ENCODE peak calls at places on chromosomes 11 and 22, in seven cellular contexts. T is stomach; Y is activated gamma-delta T cell treated with anti-CD3 and anti-CD28 coated beads, Interleukin-2, amount 50 U/mL, for 16 hours; Z is GM12891; A is lung microvascular endothelial cell; V is glutamatergic neuron; X is adipocyte. F is an unnamed sample.

GRCh38 chr11:91248199-91248807 is 976.3 kb upstream of the FAT3 start:
- DNase-seq in T (peak; percentile 31), Y (no peak), Z (no peak), A (peak; percentile 15), V (peak; percentile 48), X (peak; percentile 76), F (no peak)

GRCh38 chr11:65710424-65710823 is 1.6 kb upstream of the KAT5 start:
- DNase-seq in T (no peak), Y (no peak), Z (no peak), A (no peak), V (no peak), X (no peak), F (no peak)

GRCh38 chr11:107562647-107563208 is 2.8 kb downstream of the ALKBH8 start:
- DNase-seq in T (no peak), Y (no peak), Z (no peak), A (peak; percentile 87), V (no peak), X (peak; percentile 46), F (no peak)

GRCh38 chr11:117230981-117231636 is 764 bp downstream of the PCSK7 start:
- DNase-seq in T (no peak), Y (no peak), Z (no peak), A (no peak), V (no peak), X (peak; percentile 42), F (no peak)

GRCh38 chr11:46352063-46352841 is 5.0 kb downstream of the DGKZ start:
- DNase-seq in T (peak; percentile 87), Y (peak; percentile 65), Z (peak; percentile 70), A (peak; percentile 62), V (peak; percentile 84), X (peak; percentile 40), F (peak; percentile 90)

GRCh38 chr11:67312187-67313021 is 9.1 kb downstream of the SSH3 start:
- DNase-seq in T (peak; percentile 84), Y (no peak), Z (no peak), A (no peak), V (no peak), X (no peak), F (no peak)

GRCh38 chr11:62880803-62881578 is at the start of gene SLC3A2:
- DNase-seq in T (peak; percentile 92), Y (peak; percentile 74), Z (peak; percentile 78), A (peak; percentile 90), V (peak; percentile 90), X (peak; percentile 93), F (peak; percentile 94)

GRCh38 chr11:116590844-116591575 is 181.8 kb downstream of the BUD13 start:
- DNase-seq in T (no peak), Y (no peak), Z (no peak), A (no peak), V (no peak), X (no peak), F (no peak)

GRCh38 chr22:21074092-21074715 is 28.5 kb downstream of the LRRC74B start:
- DNase-seq in T (no peak), Y (no peak), Z (no peak), A (peak; percentile 41), V (no peak), X (peak; percentile 47), F (no peak)

GRCh38 chr11:103624708-103625623 is 411.5 kb upstream of the DDI1 start:
- DNase-seq in T (no peak), Y (no peak), Z (no peak), A (peak; percentile 99), V (no peak), X (peak; percentile 90), F (no peak)

GRCh38 chr22:43570531-43571144 is 158.8 kb downstream of the MPPED1 start:
- DNase-seq in T (no peak), Y (no peak), Z (no peak), A (no peak), V (no peak), X (no peak), F (peak; percentile 43)

GRCh38 chr11:117749541-117749910 is 47.5 kb downstream of the DSCAML1 start:
- DNase-seq in T (no peak), Y (no peak), Z (no peak), A (no peak), V (no peak), X (no peak), F (no peak)

GRCh38 chr11:95144313-95145235 is 54.9 kb downstream of the ENDOD1 start:
- DNase-seq in T (no peak), Y (no peak), Z (no peak), A (peak; percentile 68), V (no peak), X (no peak), F (no peak)

GRCh38 chr22:46547883-46548244 is 10.4 kb upstream of the CELSR1 start:
- DNase-seq in T (no peak), Y (no peak), Z (no peak), A (peak; percentile 95), V (no peak), X (peak; percentile 69), F (no peak)

GRCh38 chr22:19086944-19087343 is 35.3 kb downstream of the DGCR2 start:
- DNase-seq in T (no peak), Y (no peak), Z (no peak), A (peak; percentile 29), V (no peak), X (peak; percentile 31), F (no peak)

GRCh38 chr22:38490915-38491314 is 15.2 kb downstream of the DDX17 start:
- DNase-seq in T (peak; percentile 77), Y (no peak), Z (no peak), A (peak; percentile 50), V (no peak), X (peak; percentile 49), F (peak; percentile 48)

GRCh38 chr11:37313266-37313665 is 715.2 kb upstream of the RAG2 start:
- DNase-seq in T (no peak), Y (no peak), Z (no peak), A (no peak), V (no peak), X (no peak), F (no peak)

GRCh38 chr11:18721576-18722292 is 4.3 kb downstream of the IGSF22 start:
- DNase-seq in T (peak; percentile 40), Y (peak; percentile 28), Z (peak; percentile 61), A (peak; percentile 55), V (peak; percentile 62), X (peak; percentile 58), F (peak; percentile 83)

GRCh38 chr11:32311351-32312077 is 123.8 kb downstream of the WT1 start:
- DNase-seq in T (no peak), Y (no peak), Z (no peak), A (no peak), V (no peak), X (no peak), F (no peak)

GRCh38 chr11:120747801-120748484 is 236.4 kb downstream of the GRIK4 start:
- DNase-seq in T (no peak), Y (no peak), Z (no peak), A (no peak), V (no peak), X (no peak), F (no peak)

GRCh38 chr22:36234919-36235318 is 4.4 kb downstream of the APOL2 start:
- DNase-seq in T (no peak), Y (no peak), Z (no peak), A (no peak), V (no peak), X (no peak), F (peak; percentile 44)

GRCh38 chr11:12686246-12687060 is 12.2 kb downstream of the TEAD1 start:
- DNase-seq in T (no peak), Y (no peak), Z (no peak), A (peak; percentile 68), V (no peak), X (no peak), F (no peak)

GRCh38 chr11:108246885-108247284 is 24.0 kb downstream of the ATM start:
- DNase-seq in T (no peak), Y (no peak), Z (no peak), A (no peak), V (no peak), X (no peak), F (no peak)

GRCh38 chr22:48553694-48554308 is 1273.9 kb downstream of the BRD1 start:
- DNase-seq in T (no peak), Y (no peak), Z (no peak), A (no peak), V (no peak), X (no peak), F (no peak)

GRCh38 chr11:126359431-126360048 is 4.1 kb downstream of the ST3GAL4 start:
- DNase-seq in T (no peak), Y (no peak), Z (no peak), A (no peak), V (peak; percentile 63), X (peak; percentile 85), F (no peak)

GRCh38 chr11:70281114-70281729 is 10.7 kb downstream of the PPFIA1 start:
- DNase-seq in T (no peak), Y (no peak), Z (no peak), A (peak; percentile 74), V (no peak), X (peak; percentile 67), F (no peak)

GRCh38 chr11:94450061-94450460 is 43.6 kb downstream of the MRE11 start:
- DNase-seq in T (no peak), Y (no peak), Z (no peak), A (peak; percentile 43), V (no peak), X (no peak), F (no peak)

GRCh38 chr11:78268516-78269410 is 80.0 kb downstream of the USP35 start:
- DNase-seq in T (no peak), Y (no peak), Z (no peak), A (no peak), V (no peak), X (peak; percentile 59), F (no peak)

GRCh38 chr11:112627588-112628045 is 333.6 kb upstream of the NCAM1 start:
- DNase-seq in T (no peak), Y (no peak), Z (no peak), A (no peak), V (no peak), X (no peak), F (no peak)

GRCh38 chr11:108796551-108796950 is 131.7 kb downstream of the DDX10 start:
- DNase-seq in T (no peak), Y (no peak), Z (no peak), A (no peak), V (no peak), X (no peak), F (no peak)

GRCh38 chr11:27254744-27255446 is 108.1 kb downstream of the CCDC34 start:
- DNase-seq in T (no peak), Y (no peak), Z (no peak), A (peak; percentile 3), V (no peak), X (peak; percentile 88), F (no peak)